ENCODE peak calls at places on chromosomes 2 and 18, in seven cellular contexts. C, R, A, X, L, H and B are unnamed samples.

GRCh38 chr18:41955688-41956087 is 654 bp downstream of the PIK3C3 start:
- DNase-seq in C (no peak), R (peak; percentile 33), A (no peak), X (no peak), L (no peak), H (no peak), B (peak; percentile 14)

GRCh38 chr2:175147196-175147595 is 20.8 kb downstream of the ATF2 start:
- DNase-seq in C (no peak), R (no peak), A (no peak), X (no peak), L (no peak), H (no peak), B (no peak)

GRCh38 chr18:79570266-79571201 is 109.1 kb upstream of the CTDP1 start:
- DNase-seq in C (peak; percentile 73), R (no peak), A (peak; percentile 56), X (peak; percentile 34), L (peak; percentile 26), H (no peak), B (peak; percentile 83)

GRCh38 chr18:74316257-74317180 is 880 bp downstream of the C18orf63 start:
- DNase-seq in C (no peak), R (no peak), A (peak; percentile 62), X (no peak), L (no peak), H (no peak), B (no peak)

GRCh38 chr2:31922542-31923408 is 88.0 kb downstream of the MEMO1 start:
- DNase-seq in C (no peak), R (no peak), A (no peak), X (no peak), L (no peak), H (no peak), B (no peak)

GRCh38 chr2:138507267-138507666 is 5.7 kb downstream of the SPOPL start:
- DNase-seq in C (no peak), R (no peak), A (no peak), X (no peak), L (no peak), H (no peak), B (no peak)

GRCh38 chr2:203444738-203445137 is 90.4 kb downstream of the RAPH1 start:
- DNase-seq in C (no peak), R (no peak), A (no peak), X (no peak), L (no peak), H (no peak), B (no peak)

GRCh38 chr18:41128545-41128944 is 826.5 kb upstream of the PIK3C3 start:
- DNase-seq in C (no peak), R (no peak), A (no peak), X (no peak), L (no peak), H (no peak), B (peak; percentile 2)

GRCh38 chr2:159613515-159614336 is 2.6 kb downstream of the BAZ2B start:
- DNase-seq in C (no peak), R (peak; percentile 52), A (no peak), X (no peak), L (no peak), H (peak; percentile 72), B (peak; percentile 43)

DNA sequence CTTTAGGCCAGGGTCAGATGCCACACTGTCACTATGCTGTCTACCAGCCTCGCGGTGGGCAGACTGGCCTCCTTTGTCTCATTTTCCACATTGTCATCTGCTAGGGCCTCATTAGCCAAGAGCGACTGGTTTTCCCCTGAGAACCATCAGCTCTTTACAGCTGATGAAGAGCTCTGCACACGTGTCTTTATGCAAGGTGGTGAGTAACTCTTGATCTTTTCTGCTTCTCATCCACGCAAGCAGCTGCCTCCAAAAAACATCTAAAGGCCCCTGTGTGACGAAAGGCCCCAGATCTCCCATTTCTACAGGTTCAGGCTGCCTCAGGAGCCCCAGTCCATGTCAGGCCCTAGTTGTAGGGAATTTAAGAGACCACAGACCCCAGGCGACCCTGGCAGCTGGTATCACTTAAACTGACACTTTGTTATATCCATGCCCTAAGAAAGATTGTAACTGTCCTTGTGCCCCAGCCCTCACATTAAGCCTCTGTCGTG is 52.9 kb downstream of the DPYSL5 start:
- DNase-seq in C (no peak), R (no peak), A (no peak), X (no peak), L (no peak), H (no peak), B (peak; percentile 11)
- H3K4me3 ChIP-seq in C (no peak overlapping the region), R (no peak overlapping the region), A (no peak overlapping the region), X (no peak overlapping the region), L (no peak overlapping the region), H (no peak overlapping the region), B (no peak overlapping the region)

DNA sequence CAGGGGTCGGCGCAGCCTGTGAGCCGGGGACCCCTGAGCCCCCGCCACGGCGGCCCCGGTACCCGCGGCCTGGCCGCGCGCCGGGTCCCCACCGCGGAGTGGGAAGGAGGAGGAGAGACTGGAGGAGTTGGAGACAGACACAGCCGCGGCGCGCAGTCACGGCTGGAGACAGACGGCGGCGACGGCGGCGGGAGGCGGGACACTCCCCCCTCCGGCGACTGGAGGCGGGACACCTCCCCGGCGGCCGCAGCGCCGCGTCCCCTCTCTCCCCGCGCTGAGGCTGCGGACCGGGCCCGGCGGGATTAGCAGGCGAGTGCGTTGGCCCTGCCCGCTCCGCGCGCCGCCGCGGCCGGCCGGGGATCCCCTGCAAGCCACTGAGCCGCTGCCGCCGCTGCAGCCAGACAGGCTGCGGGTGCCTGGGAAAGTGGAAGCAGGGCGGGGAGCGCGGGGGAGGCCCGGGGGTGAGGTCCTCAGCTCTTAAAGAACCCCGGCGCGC is 1.0 kb upstream of the LDLRAD4 start:
- DNase-seq in C (no peak), R (peak; percentile 34), A (peak; percentile 92), X (peak; percentile 77), L (peak; percentile 79), H (peak; percentile 47), B (peak; percentile 43)
- TF ChIP-seq POLR2A in C (no peak), R (no peak), A (no peak), X (peak; percentile 45), L (peak; percentile 35), H (no peak), B (no peak)

GRCh38 chr2:207153266-207153990 is 12.3 kb downstream of the KLF7 start:
- DNase-seq in C (no peak), R (no peak), A (no peak), X (no peak), L (no peak), H (no peak), B (no peak)
- H3K4me3 ChIP-seq in C (no peak overlapping the region), R (no peak overlapping the region), A (no peak overlapping the region), X (no peak overlapping the region), L (no peak overlapping the region), H (no peak overlapping the region), B (no peak overlapping the region)

GRCh38 chr18:11849845-11850747 is 1.1 kb upstream of the CHMP1B start:
- DNase-seq in C (peak; percentile 68), R (peak; percentile 78), A (no peak), X (peak; percentile 78), L (peak; percentile 79), H (peak; percentile 43), B (peak; percentile 75)
- TF ChIP-seq POLR2A in C (no peak), R (peak; percentile 31), A (no peak), X (no peak), L (peak; percentile 66), H (no peak), B (no peak)

DNA sequence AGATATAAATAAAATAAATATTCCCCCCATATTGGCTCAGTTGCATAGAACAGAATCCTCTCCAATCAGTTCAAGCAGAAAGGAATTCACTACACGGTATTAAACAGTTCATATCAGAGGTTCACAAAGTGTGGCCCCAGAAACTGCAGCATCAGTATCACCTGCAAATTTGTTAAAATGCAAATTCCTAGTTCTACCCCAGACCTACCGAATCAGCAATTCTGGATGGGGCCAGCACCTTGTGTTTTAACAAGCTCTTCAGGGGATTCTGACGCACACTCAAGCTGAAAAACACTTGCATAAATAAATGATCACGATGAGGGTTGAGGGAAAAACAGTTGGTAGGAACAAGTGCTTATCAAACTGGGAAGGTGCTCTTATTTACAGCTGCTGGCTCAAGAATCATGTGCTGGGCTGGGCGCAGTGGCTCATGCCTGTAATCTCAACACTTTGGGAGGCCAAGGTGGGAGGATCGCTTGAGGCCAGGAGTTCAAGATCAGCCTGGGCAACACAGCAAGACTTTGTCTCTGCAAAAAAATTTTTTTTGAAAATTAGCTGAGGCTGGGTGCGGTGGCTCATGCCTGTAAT is 6.4 kb downstream of the GTF3C2 start:
- DNase-seq in C (no peak), R (no peak), A (no peak), X (no peak), L (no peak), H (no peak), B (no peak)
- H3K4me3 ChIP-seq in C (no peak overlapping the region), R (no peak overlapping the region), A (no peak overlapping the region), X (no peak overlapping the region), L (no peak overlapping the region), H (no peak overlapping the region), B (no peak overlapping the region)

GRCh38 chr2:11465485-11466306 is at the start of gene E2F6:
- DNase-seq in C (peak; percentile 88), R (peak; percentile 92), A (peak; percentile 99), X (peak; percentile 94), L (peak; percentile 95), H (peak; percentile 93), B (peak; percentile 92)
- TF ChIP-seq POLR2A in C (no peak), R (peak; percentile 69), A (no peak), X (peak; percentile 52), L (peak; percentile 78), H (no peak), B (peak; percentile 46)